ENCODE peak calls at places on chromosome 1, in seven cellular contexts. One of them, this sample, is unnamed.

GRCh38 chr1:21665711-21666571 is 3.2 kb downstream of the RAP1GAP start:
- DNase-seq in CD8-positive, alpha-beta T cell: no peak
- DNase-seq in uterus: peak
- DNase-seq in ascending aorta: no peak
- DNase-seq in nephron progenitor cell: no peak
- DNase-seq in omental fat pad: peak
- DNase-seq in fibroblast of mammary gland: peak
- DNase-seq in this sample: no peak

GRCh38 chr1:147080671-147081394 is 91.4 kb downstream of the PRKAB2 start:
- DNase-seq in ascending aorta: no peak
- DNase-seq in CD8-positive, alpha-beta T cell: no peak
- DNase-seq in omental fat pad: no peak
- DNase-seq in fibroblast of mammary gland: no peak
- DNase-seq in uterus: no peak
- DNase-seq in nephron progenitor cell: peak
- DNase-seq in this sample: no peak

GRCh38 chr1:9900142-9901043 is 9.7 kb downstream of the CTNNBIP1 start:
- DNase-seq in omental fat pad: no peak
- DNase-seq in CD8-positive, alpha-beta T cell: no peak
- DNase-seq in uterus: no peak
- DNase-seq in nephron progenitor cell: no peak
- DNase-seq in fibroblast of mammary gland: no peak
- DNase-seq in ascending aorta: peak
- DNase-seq in this sample: no peak

GRCh38 chr1:187110351-187110750 is 281.6 kb downstream of the PLA2G4A start:
- DNase-seq in ascending aorta: no peak
- DNase-seq in omental fat pad: no peak
- DNase-seq in fibroblast of mammary gland: no peak
- DNase-seq in uterus: no peak
- DNase-seq in CD8-positive, alpha-beta T cell: no peak
- DNase-seq in nephron progenitor cell: no peak
- DNase-seq in this sample: no peak

GRCh38 chr1:109198043-109198695 is 15.5 kb upstream of the SARS1 start:
- DNase-seq in ascending aorta: peak
- DNase-seq in fibroblast of mammary gland: peak
- DNase-seq in CD8-positive, alpha-beta T cell: no peak
- DNase-seq in uterus: peak
- DNase-seq in nephron progenitor cell: no peak
- DNase-seq in omental fat pad: no peak
- DNase-seq in this sample: peak

GRCh38 chr1:187443939-187444338 is 615.2 kb downstream of the PLA2G4A start:
- DNase-seq in omental fat pad: no peak
- DNase-seq in ascending aorta: no peak
- DNase-seq in nephron progenitor cell: no peak
- DNase-seq in CD8-positive, alpha-beta T cell: no peak
- DNase-seq in uterus: no peak
- DNase-seq in fibroblast of mammary gland: no peak
- DNase-seq in this sample: no peak

GRCh38 chr1:78649628-78650027 is at the start of gene IFI44:
- DNase-seq in fibroblast of mammary gland: peak
- DNase-seq in uterus: peak
- DNase-seq in omental fat pad: peak
- DNase-seq in CD8-positive, alpha-beta T cell: peak
- DNase-seq in ascending aorta: peak
- DNase-seq in nephron progenitor cell: no peak
- DNase-seq in this sample: peak

GRCh38 chr1:31232689-31233088 is 7.0 kb downstream of the NKAIN1 start:
- DNase-seq in CD8-positive, alpha-beta T cell: no peak
- DNase-seq in nephron progenitor cell: no peak
- DNase-seq in ascending aorta: no peak
- DNase-seq in fibroblast of mammary gland: no peak
- DNase-seq in uterus: no peak
- DNase-seq in omental fat pad: no peak
- DNase-seq in this sample: no peak

GRCh38 chr1:89081005-89081404 is 16.0 kb upstream of the GBP1 start:
- DNase-seq in ascending aorta: no peak
- DNase-seq in fibroblast of mammary gland: no peak
- DNase-seq in omental fat pad: no peak
- DNase-seq in CD8-positive, alpha-beta T cell: no peak
- DNase-seq in nephron progenitor cell: no peak
- DNase-seq in uterus: no peak
- DNase-seq in this sample: no peak

GRCh38 chr1:32894681-32895080 is 6.5 kb downstream of the TMEM54 start:
- DNase-seq in ascending aorta: no peak
- DNase-seq in omental fat pad: no peak
- DNase-seq in nephron progenitor cell: no peak
- DNase-seq in CD8-positive, alpha-beta T cell: no peak
- DNase-seq in uterus: no peak
- DNase-seq in fibroblast of mammary gland: no peak
- DNase-seq in this sample: no peak

GRCh38 chr1:219387211-219387610 is 213.5 kb downstream of the LYPLAL1 start:
- DNase-seq in ascending aorta: no peak
- DNase-seq in omental fat pad: no peak
- DNase-seq in uterus: no peak
- DNase-seq in CD8-positive, alpha-beta T cell: no peak
- DNase-seq in fibroblast of mammary gland: no peak
- DNase-seq in nephron progenitor cell: no peak
- DNase-seq in this sample: no peak

GRCh38 chr1:2956571-2956970 is 64.7 kb upstream of the ACTRT2 start:
- DNase-seq in ascending aorta: no peak
- DNase-seq in nephron progenitor cell: no peak
- DNase-seq in uterus: no peak
- DNase-seq in omental fat pad: no peak
- DNase-seq in CD8-positive, alpha-beta T cell: no peak
- DNase-seq in fibroblast of mammary gland: no peak
- DNase-seq in this sample: no peak

GRCh38 chr1:94301186-94301585 is 63.8 kb upstream of the ARHGAP29 start:
- DNase-seq in uterus: no peak
- DNase-seq in ascending aorta: no peak
- DNase-seq in CD8-positive, alpha-beta T cell: no peak
- DNase-seq in nephron progenitor cell: no peak
- DNase-seq in fibroblast of mammary gland: peak
- DNase-seq in omental fat pad: no peak
- DNase-seq in this sample: no peak

GRCh38 chr1:181936768-181937581 is 124.5 kb downstream of the ZNF648 start:
- DNase-seq in uterus: no peak
- DNase-seq in omental fat pad: no peak
- DNase-seq in nephron progenitor cell: peak
- DNase-seq in CD8-positive, alpha-beta T cell: peak
- DNase-seq in fibroblast of mammary gland: peak
- DNase-seq in ascending aorta: no peak
- DNase-seq in this sample: peak

GRCh38 chr1:15337656-15338402 is 71.9 kb upstream of the EFHD2 start:
- DNase-seq in CD8-positive, alpha-beta T cell: no peak
- DNase-seq in nephron progenitor cell: no peak
- DNase-seq in omental fat pad: no peak
- DNase-seq in uterus: no peak
- DNase-seq in fibroblast of mammary gland: peak
- DNase-seq in ascending aorta: peak
- DNase-seq in this sample: no peak

GRCh38 chr1:196734460-196734859 is 40.2 kb upstream of the CFHR3 start:
- DNase-seq in fibroblast of mammary gland: no peak
- DNase-seq in ascending aorta: no peak
- DNase-seq in omental fat pad: no peak
- DNase-seq in CD8-positive, alpha-beta T cell: no peak
- DNase-seq in nephron progenitor cell: no peak
- DNase-seq in uterus: no peak
- DNase-seq in this sample: no peak

GRCh38 chr1:196734006-196734405 is 40.6 kb upstream of the CFHR3 start:
- DNase-seq in nephron progenitor cell: no peak
- DNase-seq in ascending aorta: no peak
- DNase-seq in uterus: no peak
- DNase-seq in CD8-positive, alpha-beta T cell: no peak
- DNase-seq in fibroblast of mammary gland: no peak
- DNase-seq in omental fat pad: no peak
- DNase-seq in this sample: no peak

GRCh38 chr1:196733091-196733970 is 41.3 kb upstream of the CFHR3 start:
- DNase-seq in uterus: no peak
- DNase-seq in fibroblast of mammary gland: no peak
- DNase-seq in omental fat pad: no peak
- DNase-seq in CD8-positive, alpha-beta T cell: no peak
- DNase-seq in nephron progenitor cell: no peak
- DNase-seq in ascending aorta: no peak
- DNase-seq in this sample: no peak

DNA sequence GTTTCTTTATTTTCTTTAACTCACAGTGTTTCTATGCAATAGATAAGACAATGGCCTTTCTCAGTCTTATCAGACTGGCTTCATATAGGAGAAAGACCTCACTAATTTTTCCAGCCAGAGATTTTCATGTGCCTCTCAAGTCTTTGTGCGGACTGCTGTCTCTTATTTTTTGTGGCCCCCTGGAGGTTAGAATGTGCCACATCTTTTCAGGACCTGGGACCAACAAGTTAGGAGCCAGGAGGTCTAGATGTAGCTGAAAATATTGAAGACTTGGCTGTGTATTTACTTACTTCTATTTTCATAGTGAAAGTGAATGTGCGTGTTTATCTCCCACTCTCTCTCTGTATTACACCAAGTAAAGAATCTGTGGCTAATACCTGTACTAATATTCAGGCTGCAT is 42.1 kb upstream of the CFHR3 start:
- DNase-seq in omental fat pad: no peak
- DNase-seq in fibroblast of mammary gland: no peak
- DNase-seq in ascending aorta: no peak
- DNase-seq in CD8-positive, alpha-beta T cell: no peak
- DNase-seq in nephron progenitor cell: no peak
- DNase-seq in uterus: no peak
- DNase-seq in this sample: no peak
- TF ChIP-seq CTCF in omental fat pad: no peak
- TF ChIP-seq CTCF in fibroblast of mammary gland: peak
- TF ChIP-seq CTCF in ascending aorta: no peak
- TF ChIP-seq CTCF in CD8-positive, alpha-beta T cell: no peak
- TF ChIP-seq CTCF in nephron progenitor cell: no peak
- TF ChIP-seq CTCF in uterus: no peak
- TF ChIP-seq CTCF in this sample: peak

DNA sequence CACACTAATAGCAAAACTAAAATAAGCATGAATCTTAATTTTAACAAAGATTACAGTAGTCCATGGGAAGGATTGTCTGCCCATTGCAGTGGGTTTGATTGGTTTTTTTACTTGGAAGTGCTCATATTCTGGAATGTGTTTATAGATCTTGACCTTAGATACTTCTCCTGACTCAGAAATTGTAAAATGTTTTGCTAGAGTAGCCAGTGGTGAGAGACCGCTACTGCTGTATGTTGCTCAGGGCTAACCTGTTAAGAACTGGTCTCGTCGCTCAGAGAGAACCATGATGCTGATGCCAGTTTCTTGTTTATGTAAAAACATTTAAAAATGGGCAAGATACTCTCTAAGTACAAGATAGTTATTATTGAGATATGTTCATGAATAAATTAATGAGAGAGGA is 99.9 kb downstream of the ROR1 start:
- DNase-seq in omental fat pad: no peak
- DNase-seq in uterus: no peak
- DNase-seq in fibroblast of mammary gland: peak
- DNase-seq in CD8-positive, alpha-beta T cell: no peak
- DNase-seq in nephron progenitor cell: no peak
- DNase-seq in ascending aorta: no peak
- DNase-seq in this sample: no peak
- TF ChIP-seq CTCF in omental fat pad: no peak
- TF ChIP-seq CTCF in uterus: no peak
- TF ChIP-seq CTCF in fibroblast of mammary gland: no peak
- TF ChIP-seq CTCF in CD8-positive, alpha-beta T cell: no peak
- TF ChIP-seq CTCF in nephron progenitor cell: no peak
- TF ChIP-seq CTCF in ascending aorta: no peak
- TF ChIP-seq CTCF in this sample: no peak

DNA sequence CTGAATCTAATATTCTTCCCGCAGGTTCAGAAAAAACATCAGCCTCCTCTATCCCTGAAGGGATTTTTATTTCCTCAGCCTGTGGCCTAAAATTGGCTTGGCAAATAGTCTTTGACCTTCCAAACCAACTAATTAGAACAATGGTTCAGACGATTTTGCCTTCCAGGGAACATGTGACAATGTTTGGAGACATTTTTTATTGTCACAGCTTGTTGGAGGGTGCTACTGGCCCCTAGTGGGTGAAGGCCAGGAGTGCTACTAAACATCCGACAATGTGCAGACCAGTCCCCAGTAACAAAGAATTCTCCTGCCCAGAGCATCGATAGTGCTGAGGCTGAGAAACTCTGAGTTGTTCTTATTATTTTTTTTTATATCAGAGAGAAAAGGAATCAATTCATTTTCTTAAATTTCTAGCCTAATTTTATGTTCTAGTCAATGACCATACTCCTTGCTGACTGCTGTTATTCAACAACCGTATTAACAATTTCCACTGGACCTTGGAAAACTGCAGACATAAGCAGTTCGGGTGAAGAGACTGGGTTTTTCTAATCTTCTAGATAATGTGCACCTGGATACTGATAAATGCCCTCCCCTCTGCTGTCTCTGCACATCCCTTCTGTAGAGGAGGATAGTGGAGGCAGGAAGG is 280.7 kb downstream of the LMX1A start:
- DNase-seq in ascending aorta: no peak
- DNase-seq in CD8-positive, alpha-beta T cell: no peak
- DNase-seq in uterus: no peak
- DNase-seq in omental fat pad: no peak
- DNase-seq in nephron progenitor cell: peak
- DNase-seq in fibroblast of mammary gland: peak
- DNase-seq in this sample: no peak
- TF ChIP-seq CTCF in ascending aorta: peak
- TF ChIP-seq CTCF in CD8-positive, alpha-beta T cell: no peak
- TF ChIP-seq CTCF in uterus: peak
- TF ChIP-seq CTCF in omental fat pad: no peak
- TF ChIP-seq CTCF in nephron progenitor cell: peak
- TF ChIP-seq CTCF in fibroblast of mammary gland: peak
- TF ChIP-seq CTCF in this sample: peak

DNA sequence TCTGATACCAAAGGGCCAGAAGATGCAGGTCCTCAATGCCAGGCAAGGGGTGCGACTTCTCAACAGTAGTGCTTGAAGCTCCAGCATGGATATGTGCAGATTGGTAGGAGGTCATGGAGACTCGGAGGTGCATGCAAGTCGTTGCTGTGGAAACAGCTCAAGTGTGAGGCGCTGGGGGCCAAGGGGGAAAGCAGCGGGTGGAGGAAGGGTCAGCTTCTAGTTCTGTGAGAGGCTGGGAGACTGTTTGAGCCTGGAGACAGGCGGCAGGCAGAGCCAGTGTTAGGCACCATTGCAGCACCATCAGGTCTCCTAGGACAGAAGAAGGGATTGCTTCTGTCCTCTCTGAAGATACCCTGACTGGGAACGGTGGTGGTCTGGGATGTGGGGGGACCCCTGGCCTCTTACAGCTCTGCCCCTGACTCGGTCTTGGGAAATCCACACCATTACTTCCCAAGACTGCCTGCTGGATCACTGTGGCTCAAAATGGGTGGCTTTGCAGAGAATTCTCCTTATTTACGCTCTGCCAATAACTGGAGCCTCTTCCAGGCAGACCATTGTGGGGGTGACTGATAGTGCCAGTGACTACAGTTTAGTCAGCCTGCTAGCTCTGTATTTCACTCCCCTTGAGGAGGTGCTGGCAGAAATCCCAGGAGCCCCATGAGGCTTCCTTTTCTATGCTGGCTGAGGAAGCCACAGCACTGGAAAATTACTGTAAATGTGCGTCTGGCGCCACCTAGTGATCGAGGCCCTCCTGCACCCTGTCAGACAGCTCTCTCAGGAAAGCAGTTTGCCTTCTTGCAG is 46.3 kb upstream of the VANGL1 start:
- DNase-seq in CD8-positive, alpha-beta T cell: peak
- DNase-seq in fibroblast of mammary gland: peak
- DNase-seq in nephron progenitor cell: peak
- DNase-seq in uterus: peak
- DNase-seq in ascending aorta: peak
- DNase-seq in omental fat pad: peak
- DNase-seq in this sample: peak
- TF ChIP-seq CTCF in CD8-positive, alpha-beta T cell: peak
- TF ChIP-seq CTCF in fibroblast of mammary gland: peak
- TF ChIP-seq CTCF in nephron progenitor cell: peak
- TF ChIP-seq CTCF in uterus: peak
- TF ChIP-seq CTCF in ascending aorta: peak
- TF ChIP-seq CTCF in omental fat pad: peak
- TF ChIP-seq CTCF in this sample: peak

This sample was measured in epithelial cell of proximal tubule.